ENCODE peak calls at places on chromosomes 3 and 15, in seven cellular contexts. E, V, K, T, I, Y and C are unnamed samples.

GRCh38 chr15:34582461-34583357 is 742 bp downstream of the GOLGA8B start:
- DNase-seq in E (no peak), V (peak), K (peak), T (peak), I (peak), Y (peak), C (peak)

GRCh38 chr15:60601098-60601497 is 122.2 kb upstream of the ICE2 start:
- DNase-seq in E (no peak), V (no peak), K (no peak), T (no peak), I (no peak), Y (no peak), C (no peak)

GRCh38 chr3:128449111-128449638 is 17.5 kb downstream of the DNAJB8 start:
- DNase-seq in E (peak), V (no peak), K (no peak), T (no peak), I (no peak), Y (peak), C (no peak)

GRCh38 chr3:113287818-113288648 is 76.7 kb downstream of the BOC start:
- DNase-seq in E (peak), V (peak), K (peak), T (no peak), I (peak), Y (peak), C (peak)

GRCh38 chr3:50161320-50161719 is 6.2 kb downstream of the SEMA3F start:
- DNase-seq in E (no peak), V (no peak), K (no peak), T (no peak), I (no peak), Y (no peak), C (no peak)

GRCh38 chr3:152159328-152159727 is 109.4 kb upstream of the MBNL1 start:
- DNase-seq in E (no peak), V (no peak), K (no peak), T (no peak), I (no peak), Y (peak), C (no peak)

GRCh38 chr15:87562203-87562602 is 694.3 kb downstream of the NTRK3 start:
- DNase-seq in E (no peak), V (no peak), K (no peak), T (no peak), I (no peak), Y (no peak), C (no peak)

GRCh38 chr15:94844188-94844532 is 612.8 kb downstream of the MCTP2 start:
- DNase-seq in E (no peak), V (no peak), K (no peak), T (no peak), I (no peak), Y (no peak), C (no peak)

GRCh38 chr3:123813876-123814275 is 70.3 kb downstream of the MYLK start:
- DNase-seq in E (no peak), V (no peak), K (no peak), T (no peak), I (no peak), Y (peak), C (no peak)

GRCh38 chr15:60038111-60038521 is 34.0 kb downstream of the FOXB1 start:
- DNase-seq in E (no peak), V (no peak), K (no peak), T (no peak), I (no peak), Y (no peak), C (peak)

GRCh38 chr3:27880969-27881892 is 159.1 kb upstream of the EOMES start:
- DNase-seq in E (no peak), V (peak), K (no peak), T (no peak), I (peak), Y (no peak), C (no peak)

GRCh38 chr3:43793648-43794372 is 103.1 kb downstream of the ABHD5 start:
- DNase-seq in E (no peak), V (no peak), K (no peak), T (peak), I (no peak), Y (no peak), C (no peak)

GRCh38 chr3:54681706-54682105 is 246.2 kb downstream of the LRTM1 start:
- DNase-seq in E (no peak), V (no peak), K (no peak), T (no peak), I (no peak), Y (no peak), C (no peak)

GRCh38 chr15:38024293-38025091 is 90.1 kb downstream of the TMCO5A start:
- DNase-seq in E (no peak), V (no peak), K (no peak), T (no peak), I (no peak), Y (no peak), C (no peak)